ENCODE peak calls at places on chromosome 1, in six cellular contexts. One of them, this sample, is unnamed.

GRCh38 chr1:234906654-234907053 is 222.0 kb downstream of the TOMM20 start:
- DNase-seq in central memory CD4-positive, alpha-beta T cell: no peak
- DNase-seq in endothelial cell: no peak
- DNase-seq in AG09319: no peak
- DNase-seq in caudate nucleus: no peak
- DNase-seq in ELR: no peak
- DNase-seq in this sample: no peak

GRCh38 chr1:113859478-113860175 is 11.9 kb downstream of the PTPN22 start:
- DNase-seq in central memory CD4-positive, alpha-beta T cell: no peak
- DNase-seq in endothelial cell: no peak
- DNase-seq in AG09319: no peak
- DNase-seq in caudate nucleus: no peak
- DNase-seq in ELR: no peak
- DNase-seq in this sample: no peak

GRCh38 chr1:1112237-1112985 is 3.5 kb downstream of the C1orf159 start:
- DNase-seq in central memory CD4-positive, alpha-beta T cell: no peak
- DNase-seq in endothelial cell: no peak
- DNase-seq in AG09319: no peak
- DNase-seq in caudate nucleus: no peak
- DNase-seq in ELR: no peak
- DNase-seq in this sample: no peak

GRCh38 chr1:244050835-244051444 is at the start of gene ZBTB18:
- DNase-seq in central memory CD4-positive, alpha-beta T cell: no peak
- DNase-seq in endothelial cell: no peak
- DNase-seq in AG09319: no peak
- DNase-seq in caudate nucleus: no peak
- DNase-seq in ELR: peak; percentile 43
- DNase-seq in this sample: no peak

GRCh38 chr1:219751870-219752269 is 139.0 kb upstream of the ZC3H11B start:
- DNase-seq in central memory CD4-positive, alpha-beta T cell: no peak
- DNase-seq in endothelial cell: no peak
- DNase-seq in AG09319: no peak
- DNase-seq in caudate nucleus: no peak
- DNase-seq in ELR: no peak
- DNase-seq in this sample: no peak

GRCh38 chr1:37498872-37499617 is 15.5 kb downstream of the MEAF6 start:
- DNase-seq in central memory CD4-positive, alpha-beta T cell: no peak
- DNase-seq in endothelial cell: no peak
- DNase-seq in AG09319: no peak
- DNase-seq in caudate nucleus: no peak
- DNase-seq in ELR: peak; percentile 79
- DNase-seq in this sample: peak; percentile 54

GRCh38 chr1:112700290-112701226 is 6.4 kb downstream of the RHOC start:
- DNase-seq in central memory CD4-positive, alpha-beta T cell: peak; percentile 38
- DNase-seq in endothelial cell: peak; percentile 94
- DNase-seq in AG09319: peak; percentile 80
- DNase-seq in caudate nucleus: peak; percentile 84
- DNase-seq in ELR: peak; percentile 94
- DNase-seq in this sample: peak; percentile 86

GRCh38 chr1:86933051-86933450 is 18.6 kb downstream of the HS2ST1 start:
- DNase-seq in central memory CD4-positive, alpha-beta T cell: no peak
- DNase-seq in endothelial cell: no peak
- DNase-seq in AG09319: no peak
- DNase-seq in caudate nucleus: no peak
- DNase-seq in ELR: no peak
- DNase-seq in this sample: no peak

GRCh38 chr1:148263906-148264255 is 111.8 kb upstream of the NBPF11 start:
- DNase-seq in central memory CD4-positive, alpha-beta T cell: no peak
- DNase-seq in endothelial cell: no peak
- DNase-seq in AG09319: no peak
- DNase-seq in caudate nucleus: no peak
- DNase-seq in ELR: no peak
- DNase-seq in this sample: no peak

GRCh38 chr1:186564558-186564957 is 103.6 kb upstream of the PDC start:
- DNase-seq in central memory CD4-positive, alpha-beta T cell: no peak
- DNase-seq in endothelial cell: no peak
- DNase-seq in AG09319: no peak
- DNase-seq in caudate nucleus: no peak
- DNase-seq in ELR: no peak
- DNase-seq in this sample: no peak

GRCh38 chr1:197905699-197906351 is 3.4 kb downstream of the C1orf53 start:
- DNase-seq in central memory CD4-positive, alpha-beta T cell: no peak
- DNase-seq in endothelial cell: no peak
- DNase-seq in AG09319: no peak
- DNase-seq in caudate nucleus: no peak
- DNase-seq in ELR: no peak
- DNase-seq in this sample: no peak

GRCh38 chr1:161038523-161039153 is at the start of gene TSTD1:
- DNase-seq in central memory CD4-positive, alpha-beta T cell: peak; percentile 88
- DNase-seq in endothelial cell: peak; percentile 49
- DNase-seq in AG09319: no peak
- DNase-seq in caudate nucleus: peak; percentile 69
- DNase-seq in ELR: no peak
- DNase-seq in this sample: peak; percentile 50

GRCh38 chr1:42168798-42169197 is 4.3 kb upstream of the GUCA2A start:
- DNase-seq in central memory CD4-positive, alpha-beta T cell: no peak
- DNase-seq in endothelial cell: no peak
- DNase-seq in AG09319: no peak
- DNase-seq in caudate nucleus: no peak
- DNase-seq in ELR: no peak
- DNase-seq in this sample: no peak

GRCh38 chr1:71463144-71463543 is 382.3 kb upstream of the ZRANB2 start:
- DNase-seq in central memory CD4-positive, alpha-beta T cell: no peak
- DNase-seq in endothelial cell: no peak
- DNase-seq in AG09319: no peak
- DNase-seq in caudate nucleus: no peak
- DNase-seq in ELR: peak; percentile 38
- DNase-seq in this sample: no peak

GRCh38 chr1:232950919-232951579 is 638 bp downstream of the NTPCR start:
- DNase-seq in central memory CD4-positive, alpha-beta T cell: peak; percentile 1
- DNase-seq in endothelial cell: peak; percentile 13
- DNase-seq in AG09319: no peak
- DNase-seq in caudate nucleus: no peak
- DNase-seq in ELR: peak; percentile 26
- DNase-seq in this sample: peak; percentile 26

GRCh38 chr1:7495894-7496293 is 275.2 kb upstream of the VAMP3 start:
- DNase-seq in central memory CD4-positive, alpha-beta T cell: no peak
- DNase-seq in endothelial cell: no peak
- DNase-seq in AG09319: no peak
- DNase-seq in caudate nucleus: no peak
- DNase-seq in ELR: no peak
- DNase-seq in this sample: no peak

GRCh38 chr1:2198571-2198970 is 4.0 kb upstream of the FAAP20 start:
- DNase-seq in central memory CD4-positive, alpha-beta T cell: no peak
- DNase-seq in endothelial cell: no peak
- DNase-seq in AG09319: no peak
- DNase-seq in caudate nucleus: no peak
- DNase-seq in ELR: no peak
- DNase-seq in this sample: no peak

GRCh38 chr1:154485106-154485505 is 16.9 kb upstream of the TDRD10 start:
- DNase-seq in central memory CD4-positive, alpha-beta T cell: no peak
- DNase-seq in endothelial cell: peak; percentile 72
- DNase-seq in AG09319: no peak
- DNase-seq in caudate nucleus: no peak
- DNase-seq in ELR: no peak
- DNase-seq in this sample: no peak

GRCh38 chr1:111290640-111291039 is at the start of gene CHIA:
- DNase-seq in central memory CD4-positive, alpha-beta T cell: no peak
- DNase-seq in endothelial cell: no peak
- DNase-seq in AG09319: no peak
- DNase-seq in caudate nucleus: no peak
- DNase-seq in ELR: no peak
- DNase-seq in this sample: no peak

GRCh38 chr1:2547210-2548067 is 8.7 kb upstream of the TNFRSF14 start:
- DNase-seq in central memory CD4-positive, alpha-beta T cell: peak; percentile 43
- DNase-seq in endothelial cell: no peak
- DNase-seq in AG09319: no peak
- DNase-seq in caudate nucleus: no peak
- DNase-seq in ELR: no peak
- DNase-seq in this sample: no peak

GRCh38 chr1:202711949-202712635 is 1.8 kb upstream of the SYT2 start:
- DNase-seq in central memory CD4-positive, alpha-beta T cell: no peak
- DNase-seq in endothelial cell: no peak
- DNase-seq in AG09319: no peak
- DNase-seq in caudate nucleus: peak; percentile 43
- DNase-seq in ELR: no peak
- DNase-seq in this sample: no peak

GRCh38 chr1:31064115-31064514 is 1.4 kb downstream of the PUM1 start:
- DNase-seq in central memory CD4-positive, alpha-beta T cell: no peak
- DNase-seq in endothelial cell: no peak
- DNase-seq in AG09319: no peak
- DNase-seq in caudate nucleus: no peak
- DNase-seq in ELR: peak; percentile 12
- DNase-seq in this sample: peak; percentile 5

GRCh38 chr1:12457771-12458170 is 160.2 kb downstream of the DHRS3 start:
- DNase-seq in central memory CD4-positive, alpha-beta T cell: no peak
- DNase-seq in endothelial cell: no peak
- DNase-seq in AG09319: peak; percentile 85
- DNase-seq in caudate nucleus: no peak
- DNase-seq in ELR: no peak
- DNase-seq in this sample: no peak

GRCh38 chr1:67754526-67754920 is 69.5 kb downstream of the GADD45A start:
- DNase-seq in central memory CD4-positive, alpha-beta T cell: no peak
- DNase-seq in endothelial cell: no peak
- DNase-seq in AG09319: no peak
- DNase-seq in caudate nucleus: no peak
- DNase-seq in ELR: no peak
- DNase-seq in this sample: no peak

GRCh38 chr1:115492880-115493279 is 148.9 kb upstream of the VANGL1 start:
- DNase-seq in central memory CD4-positive, alpha-beta T cell: no peak
- DNase-seq in endothelial cell: no peak
- DNase-seq in AG09319: peak; percentile 25
- DNase-seq in caudate nucleus: no peak
- DNase-seq in ELR: peak; percentile 61
- DNase-seq in this sample: peak; percentile 52

GRCh38 chr1:82920418-82921248 is 1078.3 kb downstream of the TTLL7 start:
- DNase-seq in central memory CD4-positive, alpha-beta T cell: no peak
- DNase-seq in endothelial cell: no peak
- DNase-seq in AG09319: no peak
- DNase-seq in caudate nucleus: no peak
- DNase-seq in ELR: no peak
- DNase-seq in this sample: peak; percentile 71

GRCh38 chr1:246382589-246382988 is 124.5 kb downstream of the SMYD3 start:
- DNase-seq in central memory CD4-positive, alpha-beta T cell: no peak
- DNase-seq in endothelial cell: no peak
- DNase-seq in AG09319: no peak
- DNase-seq in caudate nucleus: no peak
- DNase-seq in ELR: no peak
- DNase-seq in this sample: no peak

GRCh38 chr1:6108937-6109636 is 63.4 kb downstream of the KCNAB2 start:
- DNase-seq in central memory CD4-positive, alpha-beta T cell: peak; percentile 22
- DNase-seq in endothelial cell: peak; percentile 42
- DNase-seq in AG09319: no peak
- DNase-seq in caudate nucleus: no peak
- DNase-seq in ELR: peak; percentile 60
- DNase-seq in this sample: peak; percentile 49

GRCh38 chr1:194629011-194629410 is 1442.6 kb upstream of the B3GALT2 start:
- DNase-seq in central memory CD4-positive, alpha-beta T cell: no peak
- DNase-seq in endothelial cell: no peak
- DNase-seq in AG09319: no peak
- DNase-seq in caudate nucleus: no peak
- DNase-seq in ELR: no peak
- DNase-seq in this sample: peak; percentile 20

GRCh38 chr1:109806733-109807397 is 43.1 kb upstream of the EPS8L3 start:
- DNase-seq in central memory CD4-positive, alpha-beta T cell: no peak
- DNase-seq in endothelial cell: no peak
- DNase-seq in AG09319: no peak
- DNase-seq in caudate nucleus: no peak
- DNase-seq in ELR: no peak
- DNase-seq in this sample: no peak

GRCh38 chr1:220391426-220391825 is 119.2 kb upstream of the RAB3GAP2 start:
- DNase-seq in central memory CD4-positive, alpha-beta T cell: no peak
- DNase-seq in endothelial cell: no peak
- DNase-seq in AG09319: no peak
- DNase-seq in caudate nucleus: no peak
- DNase-seq in ELR: no peak
- DNase-seq in this sample: peak; percentile 38

GRCh38 chr1:30407862-30408580 is 315.4 kb downstream of the MATN1 start:
- DNase-seq in central memory CD4-positive, alpha-beta T cell: no peak
- DNase-seq in endothelial cell: no peak
- DNase-seq in AG09319: no peak
- DNase-seq in caudate nucleus: no peak
- DNase-seq in ELR: no peak
- DNase-seq in this sample: no peak

GRCh38 chr1:215417122-215417521 is 150.0 kb upstream of the KCTD3 start:
- DNase-seq in central memory CD4-positive, alpha-beta T cell: no peak
- DNase-seq in endothelial cell: no peak
- DNase-seq in AG09319: no peak
- DNase-seq in caudate nucleus: no peak
- DNase-seq in ELR: peak; percentile 12
- DNase-seq in this sample: peak; percentile 48

GRCh38 chr1:211326528-211327340 is at the start of gene TRAF5:
- DNase-seq in central memory CD4-positive, alpha-beta T cell: peak; percentile 46
- DNase-seq in endothelial cell: peak; percentile 60
- DNase-seq in AG09319: no peak
- DNase-seq in caudate nucleus: peak; percentile 18
- DNase-seq in ELR: peak; percentile 70
- DNase-seq in this sample: no peak

This sample was measured in bronchial epithelial cell.